ENCODE peak calls at places on chromosomes 11 and 22, in nine cellular contexts. One of them, this sample, is unnamed.
A peak's percentile ranks its signal among the peaks of the same experiment; 100 is the strongest.

GRCh38 chr22:48640890-48641771 is 1186.5 kb downstream of the BRD1 start:
- DNase-seq in breast epithelium: no peak
- DNase-seq in heart right ventricle: no peak
- DNase-seq in PC-9: no peak
- DNase-seq in GM12865: no peak
- DNase-seq in fibroblast of lung: no peak
- DNase-seq in endothelial cell of umbilical vein: no peak
- DNase-seq in spleen: no peak
- DNase-seq in lower leg skin: no peak
- DNase-seq in this sample: no peak

GRCh38 chr11:86037743-86038142 is 31.1 kb downstream of the PICALM start:
- DNase-seq in breast epithelium: no peak
- DNase-seq in heart right ventricle: no peak
- DNase-seq in PC-9: no peak
- DNase-seq in GM12865: no peak
- DNase-seq in fibroblast of lung: no peak
- DNase-seq in endothelial cell of umbilical vein: no peak
- DNase-seq in spleen: no peak
- DNase-seq in lower leg skin: no peak
- DNase-seq in this sample: no peak

GRCh38 chr11:35594680-35595079 is 23.6 kb upstream of the FJX1 start:
- DNase-seq in breast epithelium: no peak
- DNase-seq in heart right ventricle: no peak
- DNase-seq in PC-9: no peak
- DNase-seq in GM12865: no peak
- DNase-seq in fibroblast of lung: no peak
- DNase-seq in endothelial cell of umbilical vein: no peak
- DNase-seq in spleen: no peak
- DNase-seq in lower leg skin: no peak
- DNase-seq in this sample: no peak

GRCh38 chr11:83717551-83717950 is 431.4 kb upstream of the CCDC90B start:
- DNase-seq in breast epithelium: no peak
- DNase-seq in heart right ventricle: no peak
- DNase-seq in PC-9: no peak
- DNase-seq in GM12865: no peak
- DNase-seq in fibroblast of lung: peak; percentile 20
- DNase-seq in endothelial cell of umbilical vein: no peak
- DNase-seq in spleen: no peak
- DNase-seq in lower leg skin: no peak
- DNase-seq in this sample: no peak

GRCh38 chr22:50530280-50530856 is 556 bp upstream of the TYMP start:
- DNase-seq in breast epithelium: peak; percentile 77
- DNase-seq in heart right ventricle: peak; percentile 83
- DNase-seq in PC-9: no peak
- DNase-seq in GM12865: peak; percentile 92
- DNase-seq in fibroblast of lung: peak; percentile 83
- DNase-seq in endothelial cell of umbilical vein: no peak
- DNase-seq in spleen: peak; percentile 97
- DNase-seq in lower leg skin: peak; percentile 97
- DNase-seq in this sample: peak; percentile 80

GRCh38 chr22:38269466-38269865 is 3.3 kb downstream of the TMEM184B start:
- DNase-seq in breast epithelium: no peak
- DNase-seq in heart right ventricle: no peak
- DNase-seq in PC-9: no peak
- DNase-seq in GM12865: no peak
- DNase-seq in fibroblast of lung: no peak
- DNase-seq in endothelial cell of umbilical vein: no peak
- DNase-seq in spleen: no peak
- DNase-seq in lower leg skin: no peak
- DNase-seq in this sample: no peak

GRCh38 chr11:134509381-134510068 is 97.5 kb upstream of the B3GAT1 start:
- DNase-seq in breast epithelium: no peak
- DNase-seq in heart right ventricle: no peak
- DNase-seq in PC-9: no peak
- DNase-seq in GM12865: no peak
- DNase-seq in fibroblast of lung: no peak
- DNase-seq in endothelial cell of umbilical vein: no peak
- DNase-seq in spleen: peak; percentile 65
- DNase-seq in lower leg skin: peak; percentile 76
- DNase-seq in this sample: peak; percentile 0

GRCh38 chr11:134442246-134442645 is 30.2 kb upstream of the B3GAT1 start:
- DNase-seq in breast epithelium: no peak
- DNase-seq in heart right ventricle: no peak
- DNase-seq in PC-9: no peak
- DNase-seq in GM12865: no peak
- DNase-seq in fibroblast of lung: no peak
- DNase-seq in endothelial cell of umbilical vein: no peak
- DNase-seq in spleen: no peak
- DNase-seq in lower leg skin: no peak
- DNase-seq in this sample: no peak

GRCh38 chr22:31160328-31160978 is 471 bp downstream of the RNF185 start:
- DNase-seq in breast epithelium: no peak
- DNase-seq in heart right ventricle: no peak
- DNase-seq in PC-9: no peak
- DNase-seq in GM12865: no peak
- DNase-seq in fibroblast of lung: peak; percentile 31
- DNase-seq in endothelial cell of umbilical vein: peak; percentile 55
- DNase-seq in spleen: peak; percentile 79
- DNase-seq in lower leg skin: no peak
- DNase-seq in this sample: no peak

GRCh38 chr11:106395716-106396349 is 318.4 kb downstream of the AASDHPPT start:
- DNase-seq in breast epithelium: no peak
- DNase-seq in heart right ventricle: no peak
- DNase-seq in PC-9: no peak
- DNase-seq in GM12865: no peak
- DNase-seq in fibroblast of lung: no peak
- DNase-seq in endothelial cell of umbilical vein: no peak
- DNase-seq in spleen: no peak
- DNase-seq in lower leg skin: no peak
- DNase-seq in this sample: no peak

GRCh38 chr22:40401532-40401931 is 31.1 kb downstream of the SGSM3 start:
- DNase-seq in breast epithelium: no peak
- DNase-seq in heart right ventricle: no peak
- DNase-seq in PC-9: no peak
- DNase-seq in GM12865: no peak
- DNase-seq in fibroblast of lung: no peak
- DNase-seq in endothelial cell of umbilical vein: no peak
- DNase-seq in spleen: peak; percentile 79
- DNase-seq in lower leg skin: peak; percentile 46
- DNase-seq in this sample: peak; percentile 14

GRCh38 chr11:65814131-65814959 is 19.4 kb upstream of the SNX32 start:
- DNase-seq in breast epithelium: peak; percentile 82
- DNase-seq in heart right ventricle: no peak
- DNase-seq in PC-9: no peak
- DNase-seq in GM12865: no peak
- DNase-seq in fibroblast of lung: no peak
- DNase-seq in endothelial cell of umbilical vein: no peak
- DNase-seq in spleen: no peak
- DNase-seq in lower leg skin: no peak
- DNase-seq in this sample: no peak

GRCh38 chr11:15412054-15412453 is 297.3 kb downstream of the INSC start:
- DNase-seq in breast epithelium: no peak
- DNase-seq in heart right ventricle: no peak
- DNase-seq in PC-9: no peak
- DNase-seq in GM12865: peak; percentile 25
- DNase-seq in fibroblast of lung: no peak
- DNase-seq in endothelial cell of umbilical vein: no peak
- DNase-seq in spleen: no peak
- DNase-seq in lower leg skin: no peak
- DNase-seq in this sample: no peak

GRCh38 chr22:42630901-42631602 is 9.3 kb downstream of the ATP5MGL start:
- DNase-seq in breast epithelium: no peak
- DNase-seq in heart right ventricle: no peak
- DNase-seq in PC-9: no peak
- DNase-seq in GM12865: no peak
- DNase-seq in fibroblast of lung: no peak
- DNase-seq in endothelial cell of umbilical vein: no peak
- DNase-seq in spleen: peak; percentile 56
- DNase-seq in lower leg skin: no peak
- DNase-seq in this sample: no peak

DNA sequence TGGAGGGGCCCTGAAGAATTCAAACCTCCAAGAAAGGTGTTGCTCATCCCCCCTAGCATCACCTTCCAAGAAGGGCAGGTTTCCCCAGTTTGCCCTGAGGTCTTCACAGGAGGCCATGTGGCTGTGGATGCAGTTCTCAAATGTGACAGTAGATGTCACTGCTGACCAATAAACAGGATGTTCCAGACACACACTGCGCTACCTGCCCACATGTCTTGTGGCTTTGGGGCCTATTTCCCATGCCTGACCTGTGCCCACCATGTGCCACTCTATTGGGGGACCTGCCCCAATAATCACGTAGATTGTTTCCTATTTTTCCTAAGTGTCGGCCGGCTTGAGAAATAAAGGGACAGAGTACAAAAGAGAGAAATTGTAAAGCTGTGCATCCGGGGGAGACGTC is 4.5 kb downstream of the GSTT2 start:
- DNase-seq in breast epithelium: no peak
- DNase-seq in heart right ventricle: no peak
- DNase-seq in PC-9: peak; percentile 57
- DNase-seq in GM12865: peak; percentile 68
- DNase-seq in fibroblast of lung: peak; percentile 16
- DNase-seq in endothelial cell of umbilical vein: peak; percentile 34
- DNase-seq in spleen: no peak
- DNase-seq in lower leg skin: no peak
- DNase-seq in this sample: no peak
- TF ChIP-seq CTCF in breast epithelium: no peak
- TF ChIP-seq CTCF in heart right ventricle: peak; percentile 56
- TF ChIP-seq CTCF in PC-9: peak; percentile 90
- TF ChIP-seq CTCF in GM12865: peak; percentile 82
- TF ChIP-seq CTCF in fibroblast of lung: peak; percentile 44
- TF ChIP-seq CTCF in endothelial cell of umbilical vein: peak; percentile 46
- TF ChIP-seq CTCF in spleen: no peak
- TF ChIP-seq CTCF in lower leg skin: no peak
- TF ChIP-seq CTCF in this sample: no peak

DNA sequence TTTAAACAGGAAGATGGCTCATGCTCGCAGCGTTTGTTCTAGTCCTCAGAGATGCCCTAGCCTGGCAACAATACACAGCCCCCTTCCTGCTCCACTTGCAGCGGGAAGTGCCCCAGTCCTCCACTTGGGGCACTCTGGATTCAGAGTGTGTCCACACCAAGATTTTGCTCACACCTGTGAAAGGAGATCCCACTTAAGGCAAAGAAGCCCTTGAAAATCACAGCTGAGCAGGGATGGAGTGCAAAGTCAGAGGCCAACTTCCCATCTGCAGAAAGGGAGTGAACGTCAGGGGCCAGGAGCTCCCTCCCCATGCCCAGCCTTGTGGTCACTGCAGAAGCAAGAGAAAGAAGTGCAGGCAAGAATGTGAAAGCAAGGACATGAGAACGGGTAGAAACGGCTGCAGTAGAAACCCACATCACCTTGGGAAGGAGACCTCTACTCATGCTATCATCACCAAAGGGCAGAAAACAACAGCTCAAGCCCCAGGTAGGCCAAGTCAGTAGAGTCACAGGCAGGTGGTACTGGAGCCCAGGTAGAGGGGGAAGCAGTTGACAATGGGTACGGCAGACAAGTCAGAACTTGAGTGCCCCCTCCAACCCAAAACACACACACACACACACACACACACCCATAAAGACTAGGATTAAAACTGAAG is 157.4 kb downstream of the BUD13 start:
- DNase-seq in breast epithelium: no peak
- DNase-seq in heart right ventricle: no peak
- DNase-seq in PC-9: no peak
- DNase-seq in GM12865: no peak
- DNase-seq in fibroblast of lung: no peak
- DNase-seq in endothelial cell of umbilical vein: no peak
- DNase-seq in spleen: no peak
- DNase-seq in lower leg skin: peak; percentile 36
- DNase-seq in this sample: no peak
- TF ChIP-seq CTCF in breast epithelium: no peak
- TF ChIP-seq CTCF in heart right ventricle: no peak
- TF ChIP-seq CTCF in PC-9: no peak
- TF ChIP-seq CTCF in GM12865: no peak
- TF ChIP-seq CTCF in fibroblast of lung: no peak
- TF ChIP-seq CTCF in endothelial cell of umbilical vein: no peak
- TF ChIP-seq CTCF in spleen: no peak
- TF ChIP-seq CTCF in lower leg skin: no peak
- TF ChIP-seq CTCF in this sample: no peak

GRCh38 chr22:45335021-45335818 is 25.5 kb downstream of the FAM118A start:
- DNase-seq in breast epithelium: peak; percentile 53
- DNase-seq in heart right ventricle: peak; percentile 84
- DNase-seq in PC-9: no peak
- DNase-seq in GM12865: no peak
- DNase-seq in fibroblast of lung: no peak
- DNase-seq in endothelial cell of umbilical vein: peak; percentile 32
- DNase-seq in spleen: no peak
- DNase-seq in lower leg skin: peak; percentile 88
- DNase-seq in this sample: no peak
- TF ChIP-seq CTCF in breast epithelium: peak; percentile 42
- TF ChIP-seq CTCF in heart right ventricle: peak; percentile 10
- TF ChIP-seq CTCF in PC-9: no peak
- TF ChIP-seq CTCF in GM12865: no peak
- TF ChIP-seq CTCF in fibroblast of lung: no peak
- TF ChIP-seq CTCF in endothelial cell of umbilical vein: peak; percentile 27
- TF ChIP-seq CTCF in spleen: no peak
- TF ChIP-seq CTCF in lower leg skin: no peak
- TF ChIP-seq CTCF in this sample: no peak

GRCh38 chr11:33999393-33999792 is 52.1 kb upstream of the CAPRIN1 start:
- DNase-seq in breast epithelium: no peak
- DNase-seq in heart right ventricle: no peak
- DNase-seq in PC-9: no peak
- DNase-seq in GM12865: no peak
- DNase-seq in fibroblast of lung: no peak
- DNase-seq in endothelial cell of umbilical vein: no peak
- DNase-seq in spleen: no peak
- DNase-seq in lower leg skin: no peak
- DNase-seq in this sample: no peak

GRCh38 chr11:33997473-33998347 is 53.8 kb upstream of the CAPRIN1 start:
- DNase-seq in breast epithelium: no peak
- DNase-seq in heart right ventricle: no peak
- DNase-seq in PC-9: no peak
- DNase-seq in GM12865: no peak
- DNase-seq in fibroblast of lung: peak; percentile 2
- DNase-seq in endothelial cell of umbilical vein: no peak
- DNase-seq in spleen: no peak
- DNase-seq in lower leg skin: no peak
- DNase-seq in this sample: no peak

GRCh38 chr11:33996498-33997454 is 54.8 kb upstream of the CAPRIN1 start:
- DNase-seq in breast epithelium: peak; percentile 54
- DNase-seq in heart right ventricle: peak; percentile 71
- DNase-seq in PC-9: peak; percentile 73
- DNase-seq in GM12865: peak; percentile 86
- DNase-seq in fibroblast of lung: peak; percentile 75
- DNase-seq in endothelial cell of umbilical vein: peak; percentile 75
- DNase-seq in spleen: peak; percentile 82
- DNase-seq in lower leg skin: peak; percentile 92
- DNase-seq in this sample: peak; percentile 41

GRCh38 chr11:34004226-34004625 is 47.3 kb upstream of the CAPRIN1 start:
- DNase-seq in breast epithelium: no peak
- DNase-seq in heart right ventricle: no peak
- DNase-seq in PC-9: no peak
- DNase-seq in GM12865: no peak
- DNase-seq in fibroblast of lung: no peak
- DNase-seq in endothelial cell of umbilical vein: no peak
- DNase-seq in spleen: no peak
- DNase-seq in lower leg skin: no peak
- DNase-seq in this sample: no peak

DNA sequence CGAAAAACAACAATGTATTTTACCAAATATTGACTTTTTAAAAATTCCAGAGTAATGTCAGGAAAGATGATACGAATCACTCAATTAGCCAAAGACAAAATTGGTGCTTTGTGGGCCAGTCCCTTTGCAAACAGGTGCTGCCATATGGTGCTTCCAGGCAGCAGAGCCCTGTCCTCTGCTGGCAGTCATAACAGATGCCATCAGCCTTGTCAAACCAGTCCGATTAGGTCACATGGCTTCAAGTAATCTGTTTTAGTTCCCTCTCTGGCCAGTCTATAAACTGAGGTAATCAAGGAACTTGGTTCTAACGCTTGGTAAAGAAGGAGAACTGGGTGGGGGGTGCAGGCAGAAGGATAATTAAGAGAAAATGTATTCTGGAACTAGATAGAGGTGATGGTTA is 49.1 kb upstream of the CAPRIN1 start:
- DNase-seq in breast epithelium: peak; percentile 34
- DNase-seq in heart right ventricle: no peak
- DNase-seq in PC-9: peak; percentile 71
- DNase-seq in GM12865: no peak
- DNase-seq in fibroblast of lung: no peak
- DNase-seq in endothelial cell of umbilical vein: no peak
- DNase-seq in spleen: no peak
- DNase-seq in lower leg skin: no peak
- DNase-seq in this sample: no peak
- TF ChIP-seq CTCF in breast epithelium: no peak
- TF ChIP-seq CTCF in heart right ventricle: no peak
- TF ChIP-seq CTCF in PC-9: no peak
- TF ChIP-seq CTCF in GM12865: no peak
- TF ChIP-seq CTCF in fibroblast of lung: no peak
- TF ChIP-seq CTCF in endothelial cell of umbilical vein: no peak
- TF ChIP-seq CTCF in spleen: no peak
- TF ChIP-seq CTCF in lower leg skin: no peak
- TF ChIP-seq CTCF in this sample: no peak

This sample was measured in activated B cell treated with CpG ODN at 0.5 μM for 24 hours.